ENCODE peak calls at places on chromosomes 13 and 19, in four cellular contexts. C is spleen, A is psoas muscle, Z is T-helper 17 cell. L is an unnamed sample.

GRCh38 chr19:5624154-5624663 is 1.3 kb downstream of the SAFB start:
- DNase-seq in Z (no peak), C (peak), A (peak), L (no peak)

GRCh38 chr19:10283301-10283733 is 3.4 kb upstream of the ICAM4 start:
- DNase-seq in Z (no peak), A (no peak), C (no peak), L (no peak)

GRCh38 chr19:55134732-55135131 is 14.3 kb downstream of the TNNT1 start:
- DNase-seq in C (no peak), A (no peak), Z (no peak), L (no peak)

GRCh38 chr19:12629215-12629614 is 18.5 kb downstream of the ZNF791 start:
- DNase-seq in C (no peak), A (no peak), Z (no peak), L (no peak)

GRCh38 chr19:6801397-6802086 is 29.0 kb downstream of the VAV1 start:
- DNase-seq in C (peak), Z (peak), A (peak), L (peak)

GRCh38 chr13:95154441-95154886 is 146.8 kb downstream of the ABCC4 start:
- DNase-seq in Z (no peak), C (no peak), A (no peak), L (no peak)

GRCh38 chr13:98546402-98546801 is 30.5 kb downstream of the STK24 start:
- DNase-seq in A (peak), C (no peak), Z (no peak), L (no peak)

GRCh38 chr19:38535212-38535611 is 82.5 kb downstream of the MAP4K1 start:
- DNase-seq in C (no peak), Z (no peak), A (no peak), L (no peak)

GRCh38 chr19:30783936-30784335 is 411.8 kb downstream of the ZNF536 start:
- DNase-seq in C (no peak), Z (no peak), A (no peak), L (no peak)

GRCh38 chr19:48341006-48341405 is 15.7 kb downstream of the EMP3 start:
- DNase-seq in C (no peak), Z (no peak), A (peak), L (no peak)

GRCh38 chr13:64186503-64186902 is 2770.9 kb upstream of the PCDH20 start:
- DNase-seq in A (no peak), C (no peak), Z (no peak), L (no peak)

GRCh38 chr13:95246292-95247082 is 54.8 kb downstream of the ABCC4 start:
- DNase-seq in Z (no peak), C (no peak), A (no peak), L (no peak)

GRCh38 chr19:28972144-28972543 is 240.8 kb downstream of the UQCRFS1 start:
- DNase-seq in C (no peak), A (no peak), Z (no peak), L (no peak)

GRCh38 chr13:77893066-77893465 is 25.6 kb downstream of the EDNRB start:
- DNase-seq in Z (no peak), C (no peak), A (no peak), L (no peak)

GRCh38 chr19:44512326-44513298 is 12.3 kb upstream of the ZNF180 start:
- DNase-seq in C (no peak), A (no peak), Z (no peak), L (no peak)

GRCh38 chr13:110312669-110313031 is 5.6 kb downstream of the COL4A2 start:
- DNase-seq in Z (no peak), C (no peak), A (no peak), L (no peak)

GRCh38 chr19:12777217-12778019 is 2.1 kb upstream of the HOOK2 start:
- DNase-seq in Z (peak), C (peak), A (peak), L (peak)

GRCh38 chr19:5673752-5674151 is 6.6 kb downstream of the MICOS13 start:
- DNase-seq in Z (no peak), A (no peak), C (no peak), L (no peak)

GRCh38 chr13:105929486-105929885 is 606.0 kb downstream of the EFNB2 start:
- DNase-seq in A (no peak), Z (no peak), C (no peak), L (no peak)

GRCh38 chr13:110882972-110883371 is 31.9 kb downstream of the ANKRD10 start:
- DNase-seq in A (no peak), Z (no peak), C (no peak), L (no peak)

GRCh38 chr19:58575183-58576041 is 2.3 kb upstream of the MZF1 start:
- DNase-seq in Z (peak), A (peak), C (peak), L (peak)

GRCh38 chr13:78709028-78709427 is 50.1 kb upstream of the OBI1 start:
- DNase-seq in Z (no peak), C (no peak), A (no peak), L (no peak)

GRCh38 chr19:1648156-1648925 is 4.1 kb downstream of the TCF3 start:
- DNase-seq in Z (no peak), A (no peak), C (no peak), L (no peak)

GRCh38 chr13:97422118-97423054 is 11.6 kb upstream of the RAP2A start:
- DNase-seq in Z (no peak), C (no peak), A (no peak), L (no peak)

GRCh38 chr19:3375221-3376088 is 9.1 kb downstream of the NFIC start:
- DNase-seq in Z (no peak), A (peak), C (peak), L (no peak)

GRCh38 chr19:15508035-15508710 is at the start of gene CYP4F22:
- DNase-seq in A (no peak), C (no peak), Z (no peak), L (no peak)

GRCh38 chr13:52374873-52375411 is 31.0 kb downstream of the THSD1 start:
- DNase-seq in C (no peak), Z (no peak), A (no peak), L (no peak)